ENCODE peak calls at places on chromosome 13, in six cellular contexts. J is hepatocyte; I is epithelial cell of esophagus; S is Kasumi-1; B is activated naive CD8-positive, alpha-beta T cell treated with anti-CD3 and anti-CD28 coated beads, Interleukin-2, amount 50 U/mL, for 24 hours; Q is effector CD4-positive, alpha-beta T cell. U is an unnamed sample.

GRCh38 chr13:45542391-45542790 is 73.1 kb downstream of the ERICH6B start:
- DNase-seq in Q (no peak), S (no peak), J (no peak), I (no peak), B (no peak), U (no peak)

GRCh38 chr13:24741016-24741662 is 22.8 kb upstream of the RNF17 start:
- DNase-seq in Q (no peak), B (no peak), S (no peak), I (peak; percentile 22), J (no peak), U (no peak)

GRCh38 chr13:53064721-53065120 is 36.1 kb downstream of the OLFM4 start:
- DNase-seq in I (no peak), Q (no peak), S (no peak), J (peak; percentile 30), B (no peak), U (no peak)

GRCh38 chr13:44300895-44301638 is 72.6 kb upstream of the SERP2 start:
- DNase-seq in J (no peak), I (peak; percentile 93), S (no peak), B (no peak), Q (no peak), U (no peak)

GRCh38 chr13:23506821-23507210 is 63.4 kb upstream of the TNFRSF19 start:
- DNase-seq in I (no peak), S (no peak), B (no peak), Q (no peak), J (peak; percentile 21), U (no peak)

GRCh38 chr13:41019027-41019487 is at the start of gene ELF1:
- DNase-seq in J (peak; percentile 79), B (peak; percentile 49), Q (peak; percentile 54), I (peak; percentile 94), S (peak; percentile 94), U (peak; percentile 21)

GRCh38 chr13:83733293-83733692 is 149.0 kb downstream of the SLITRK1 start:
- DNase-seq in I (peak; percentile 25), J (no peak), S (no peak), Q (no peak), B (no peak), U (no peak)

GRCh38 chr13:112486386-112487126 is 101.4 kb downstream of the TUBGCP3 start:
- DNase-seq in S (no peak), J (no peak), B (no peak), I (no peak), Q (no peak), U (no peak)

GRCh38 chr13:104586010-104586746 is 1520.0 kb upstream of the SLC10A2 start:
- DNase-seq in J (peak; percentile 24), I (peak; percentile 49), B (no peak), S (no peak), Q (no peak), U (no peak)

GRCh38 chr13:75364131-75364713 is 117.7 kb downstream of the TBC1D4 start:
- DNase-seq in S (no peak), J (peak; percentile 18), Q (no peak), B (no peak), I (peak; percentile 84), U (no peak)

GRCh38 chr13:59633290-59633689 is 530.4 kb downstream of the DIAPH3 start:
- DNase-seq in Q (no peak), I (no peak), S (no peak), B (no peak), J (no peak), U (no peak)

GRCh38 chr13:113052971-113053370 is 52.6 kb upstream of the F7 start:
- DNase-seq in J (no peak), I (no peak), Q (no peak), S (no peak), B (no peak), U (no peak)

GRCh38 chr13:74114202-74114601 is 20.0 kb downstream of the KLF12 start:
- DNase-seq in J (no peak), B (no peak), Q (no peak), S (no peak), I (peak; percentile 26), U (no peak)

GRCh38 chr13:31767175-31767900 is 28.0 kb downstream of the RXFP2 start:
- DNase-seq in J (no peak), S (no peak), B (no peak), I (peak; percentile 66), Q (no peak), U (no peak)